ENCODE peak calls at places on chromosome 3, in five cellular contexts. X is AG10803, K is cardiac fibroblast, O is NB4, B is AG04450. W is an unnamed sample.
A peak's percentile ranks its signal among the peaks of the same experiment; 100 is the strongest.

GRCh38 chr3:54527953-54528352 is 399.9 kb downstream of the LRTM1 start:
- DNase-seq in B (no peak), X (peak; percentile 48), O (no peak), K (no peak), W (no peak)

GRCh38 chr3:130377960-130378676 is 32.6 kb downstream of the COL6A5 start:
- DNase-seq in B (no peak), K (no peak), X (no peak), O (peak; percentile 9), W (no peak)

GRCh38 chr3:44080507-44080906 is 161.2 kb upstream of the TOPAZ1 start:
- DNase-seq in O (no peak), X (no peak), K (no peak), B (no peak), W (no peak)

GRCh38 chr3:172606021-172606420 is 82.8 kb upstream of the TNFSF10 start:
- DNase-seq in O (no peak), B (no peak), K (peak; percentile 82), X (peak; percentile 50), W (peak; percentile 19)

GRCh38 chr3:115040673-115041286 is 106.3 kb downstream of the ZBTB20 start:
- DNase-seq in B (peak; percentile 4), K (peak; percentile 72), X (peak; percentile 56), O (peak; percentile 37), W (peak; percentile 43)

GRCh38 chr3:5144316-5144994 is 22.4 kb downstream of the ARL8B start:
- DNase-seq in K (no peak), B (no peak), O (peak; percentile 60), X (no peak), W (no peak)

GRCh38 chr3:133374706-133375105 is 25.1 kb upstream of the BFSP2 start:
- DNase-seq in B (no peak), K (peak; percentile 57), O (no peak), X (no peak), W (no peak)

GRCh38 chr3:170848294-170848917 is 21.6 kb downstream of the RPL22L1 start:
- DNase-seq in K (peak; percentile 55), B (no peak), X (peak; percentile 40), O (no peak), W (no peak)

GRCh38 chr3:133662256-133662773 is 574 bp upstream of the TOPBP1 start:
- DNase-seq in K (peak; percentile 43), O (peak; percentile 58), X (peak; percentile 11), B (no peak), W (peak; percentile 35)

GRCh38 chr3:121592856-121593702 is at the start of gene FBXO40:
- DNase-seq in O (no peak), X (no peak), B (no peak), K (no peak), W (no peak)

GRCh38 chr3:97391167-97391566 is 373.4 kb upstream of the ARL6 start:
- DNase-seq in B (no peak), X (no peak), O (no peak), K (no peak), W (no peak)

GRCh38 chr3:175207361-175207760 is 348.2 kb downstream of the NAALADL2 start:
- DNase-seq in B (no peak), X (no peak), K (peak; percentile 56), O (no peak), W (peak; percentile 35)

GRCh38 chr3:126314305-126315082 is 42.7 kb downstream of the KLF15 start:
- DNase-seq in B (no peak), K (no peak), O (no peak), X (no peak), W (no peak)

GRCh38 chr3:171876651-171877272 is 33.6 kb downstream of the TMEM212 start:
- DNase-seq in K (peak; percentile 98), B (peak; percentile 65), X (peak; percentile 98), O (no peak), W (peak; percentile 91)

GRCh38 chr3:197730200-197730599 is 6.5 kb downstream of the RUBCN start:
- DNase-seq in B (no peak), K (peak; percentile 83), O (no peak), X (peak; percentile 85), W (peak; percentile 87)

GRCh38 chr3:38119802-38120689 is 16.9 kb downstream of the ACAA1 start:
- DNase-seq in K (no peak), X (no peak), B (no peak), O (no peak), W (no peak)

GRCh38 chr3:129280183-129280582 is 1.5 kb downstream of the HMCES start:
- DNase-seq in K (no peak), O (no peak), X (no peak), B (no peak), W (no peak)

GRCh38 chr3:123678108-123678511 is 93.3 kb upstream of the HACD2 start:
- DNase-seq in B (peak; percentile 80), O (no peak), X (peak; percentile 90), K (peak; percentile 79), W (peak; percentile 87)

GRCh38 chr3:196660381-196661166 is 21.1 kb downstream of the NRROS start:
- DNase-seq in X (no peak), B (no peak), K (no peak), O (no peak), W (no peak)

GRCh38 chr3:194761384-194761783 is 75.7 kb downstream of the FAM43A start:
- DNase-seq in O (no peak), X (no peak), B (no peak), K (no peak), W (no peak)

GRCh38 chr3:182325213-182325941 is 467.9 kb upstream of the ATP11B start:
- DNase-seq in B (no peak), X (no peak), K (no peak), O (no peak), W (no peak)

GRCh38 chr3:96619475-96619874 is 194.9 kb upstream of the EPHA6 start:
- DNase-seq in K (no peak), X (no peak), B (no peak), O (no peak), W (no peak)

GRCh38 chr3:128620268-128620691 is 30.3 kb downstream of the RPN1 start:
- DNase-seq in O (peak; percentile 77), B (no peak), X (no peak), K (no peak), W (no peak)

GRCh38 chr3:149377408-149378111 is at the start of gene TM4SF1:
- DNase-seq in X (peak; percentile 74), B (peak; percentile 78), K (peak; percentile 99), O (no peak), W (peak; percentile 55)

GRCh38 chr3:23865595-23866396 is 51.0 kb downstream of the NKIRAS1 start:
- DNase-seq in K (peak; percentile 39), X (no peak), B (no peak), O (no peak), W (peak; percentile 4)

GRCh38 chr3:24069045-24069444 is 124.0 kb downstream of the NR1D2 start:
- DNase-seq in K (no peak), X (no peak), O (no peak), B (no peak), W (peak; percentile 18)

GRCh38 chr3:111676177-111677021 is 81.3 kb upstream of the ZBED2 start:
- DNase-seq in K (peak; percentile 75), X (peak; percentile 28), B (no peak), O (no peak), W (peak; percentile 63)

GRCh38 chr3:46933261-46933660 is 43.3 kb downstream of the CCDC12 start:
- DNase-seq in B (no peak), X (no peak), O (no peak), K (no peak), W (no peak)

GRCh38 chr3:185400340-185400667 is 37.4 kb downstream of the MAP3K13 start:
- DNase-seq in O (no peak), X (no peak), K (peak; percentile 47), B (no peak), W (peak; percentile 5)

GRCh38 chr3:45772341-45773035 is 23.8 kb downstream of the SLC6A20 start:
- DNase-seq in K (no peak), B (no peak), O (no peak), X (no peak), W (no peak)

GRCh38 chr3:107938128-107938527 is 152.7 kb downstream of the CD47 start:
- DNase-seq in B (no peak), K (peak; percentile 74), O (peak; percentile 39), X (peak; percentile 89), W (peak; percentile 14)

GRCh38 chr3:23105048-23105447 is 98.1 kb upstream of the UBE2E2 start:
- DNase-seq in B (no peak), X (no peak), O (no peak), K (no peak), W (no peak)

GRCh38 chr3:52596658-52597265 is 60.4 kb downstream of the UQCC5 start:
- DNase-seq in X (no peak), B (no peak), O (no peak), K (no peak), W (no peak)

GRCh38 chr3:52600258-52600657 is 63.9 kb downstream of the UQCC5 start:
- DNase-seq in O (no peak), X (no peak), K (no peak), B (no peak), W (no peak)
- TF ChIP-seq CTCF in O (no peak), X (no peak), K (no peak), B (no peak), W (no peak)

GRCh38 chr3:29644261-29644660 is 363.4 kb downstream of the RBMS3 start:
- DNase-seq in B (no peak), K (peak; percentile 31), X (peak; percentile 94), O (no peak), W (no peak)
- TF ChIP-seq CTCF in B (no peak), K (no peak), X (peak; percentile 52), O (no peak), W (no peak)

DNA sequence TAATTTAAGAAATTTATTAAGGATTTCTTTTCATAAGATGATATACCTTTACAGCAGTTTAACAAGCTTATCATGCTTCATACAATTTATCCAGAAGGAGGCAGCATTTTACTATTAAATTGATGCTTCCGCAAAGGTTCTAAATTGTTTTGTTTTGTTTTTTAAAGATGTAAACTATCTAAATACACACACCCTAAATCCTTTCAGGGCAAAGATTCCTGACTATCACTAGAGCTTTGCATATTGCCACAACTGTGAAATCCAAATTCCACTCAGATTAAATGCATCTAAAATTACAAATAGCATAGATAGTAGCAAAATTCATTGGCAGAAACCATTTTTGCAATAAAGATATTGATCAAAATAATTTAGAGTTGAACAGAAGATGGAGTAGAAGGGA is 44.5 kb upstream of the CCNL1 start:
- DNase-seq in X (peak; percentile 74), O (peak; percentile 36), B (peak; percentile 11), K (peak; percentile 86), W (peak; percentile 65)
- TF ChIP-seq CTCF in X (peak; percentile 75), O (no peak), B (peak; percentile 63), K (peak; percentile 46), W (peak; percentile 86)

GRCh38 chr3:154122096-154122911 is 1.1 kb downstream of the ARHGEF26 start:
- DNase-seq in X (no peak), O (no peak), B (no peak), K (no peak), W (no peak)
- TF ChIP-seq CTCF in X (no peak), O (no peak), B (no peak), K (peak; percentile 1), W (no peak)

DNA sequence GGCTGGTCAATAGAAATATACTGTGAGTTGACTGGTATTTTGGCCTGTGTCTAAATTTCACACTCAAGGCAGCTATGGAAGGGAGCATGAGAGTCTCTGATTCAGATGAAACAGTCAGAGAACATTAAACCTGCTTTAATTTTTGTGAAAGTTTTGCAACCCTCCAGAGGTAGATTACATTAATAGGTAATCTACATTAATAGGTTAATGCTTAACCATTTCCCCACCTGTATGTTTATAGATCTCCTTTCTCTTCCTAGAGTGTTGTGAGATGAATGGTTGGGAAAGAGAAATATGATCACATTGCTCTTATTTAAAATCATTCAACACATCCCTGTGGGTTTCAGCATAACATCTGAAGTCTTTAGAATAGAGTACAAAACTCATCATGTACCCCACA is 586.9 kb upstream of the DPPA4 start:
- DNase-seq in B (no peak), K (no peak), X (no peak), O (no peak), W (no peak)
- TF ChIP-seq CTCF in B (no peak), K (no peak), X (no peak), O (no peak), W (no peak)

W was measured in HFFc6.